ENCODE peak calls at places on chromosomes 16 and 17, in nine cellular contexts. V is mucosa of descending colon, P is left lung, S is AG10803, L is uterus, H is PC-3, N is OCI-LY7, U is fibroblast of mammary gland, I is mesothelial cell of epicardium. X is an unnamed sample.
A peak's percentile ranks its signal among the peaks of the same experiment; 100 is the strongest.

GRCh38 chr16:67268136-67268579 is 11.2 kb upstream of the PLEKHG4 start:
- DNase-seq in V (peak; percentile 60), P (no peak), S (peak; percentile 93), L (no peak), H (peak; percentile 54), N (no peak), U (peak; percentile 96), I (no peak), X (no peak)

GRCh38 chr17:40290629-40291296 is 3.1 kb downstream of the CDC6 start:
- DNase-seq in V (no peak), P (no peak), S (peak; percentile 95), L (no peak), H (peak; percentile 76), N (peak; percentile 71), U (peak; percentile 93), I (no peak), X (no peak)

GRCh38 chr16:10728035-10728462 is 15.6 kb upstream of the NUBP1 start:
- DNase-seq in V (no peak), P (no peak), S (peak; percentile 36), L (no peak), H (no peak), N (no peak), U (no peak), I (no peak), X (no peak)

GRCh38 chr16:81629896-81630631 is 149.0 kb upstream of the PLCG2 start:
- DNase-seq in V (no peak), P (peak; percentile 65), S (no peak), L (no peak), H (no peak), N (no peak), U (no peak), I (no peak), X (no peak)

GRCh38 chr16:17511340-17511739 is 40.6 kb upstream of the XYLT1 start:
- DNase-seq in V (no peak), P (no peak), S (peak; percentile 96), L (no peak), H (no peak), N (no peak), U (peak; percentile 96), I (no peak), X (no peak)

GRCh38 chr17:75913537-75914210 is 9.0 kb upstream of the MRPL38 start:
- DNase-seq in V (no peak), P (no peak), S (no peak), L (no peak), H (no peak), N (no peak), U (no peak), I (no peak), X (no peak)

GRCh38 chr16:23518435-23518891 is 8.2 kb upstream of the GGA2 start:
- DNase-seq in V (no peak), P (no peak), S (no peak), L (no peak), H (peak; percentile 40), N (peak; percentile 96), U (no peak), I (no peak), X (no peak)

GRCh38 chr17:29215717-29216116 is 30.9 kb upstream of the CRYBA1 start:
- DNase-seq in V (no peak), P (no peak), S (peak; percentile 33), L (no peak), H (peak; percentile 27), N (no peak), U (peak; percentile 65), I (no peak), X (no peak)

GRCh38 chr17:8125947-8126305 is 2.0 kb upstream of the HES7 start:
- DNase-seq in V (peak; percentile 68), P (peak; percentile 79), S (no peak), L (no peak), H (peak; percentile 22), N (peak; percentile 51), U (no peak), I (no peak), X (no peak)

GRCh38 chr16:70444249-70445063 is 5.6 kb upstream of the ST3GAL2 start:
- DNase-seq in V (no peak), P (no peak), S (peak; percentile 53), L (no peak), H (no peak), N (no peak), U (no peak), I (no peak), X (no peak)

GRCh38 chr16:77905356-77905920 is 116.9 kb upstream of the CLEC3A start:
- DNase-seq in V (no peak), P (no peak), S (no peak), L (no peak), H (no peak), N (no peak), U (no peak), I (no peak), X (no peak)

GRCh38 chr17:691423-691822 is 23.2 kb downstream of the VPS53 start:
- DNase-seq in V (no peak), P (no peak), S (peak; percentile 85), L (no peak), H (peak; percentile 57), N (no peak), U (peak; percentile 65), I (no peak), X (no peak)

GRCh38 chr17:82939213-82940030 is 99.6 kb upstream of the ZNF750 start:
- DNase-seq in V (peak; percentile 32), P (peak; percentile 76), S (no peak), L (peak; percentile 10), H (no peak), N (no peak), U (no peak), I (no peak), X (no peak)

GRCh38 chr16:53840472-53840871 is 136.5 kb downstream of the FTO start:
- DNase-seq in V (no peak), P (no peak), S (no peak), L (no peak), H (no peak), N (no peak), U (no peak), I (no peak), X (no peak)

GRCh38 chr16:74635303-74635702 is 28.4 kb upstream of the GLG1 start:
- DNase-seq in V (no peak), P (no peak), S (no peak), L (no peak), H (no peak), N (no peak), U (no peak), I (no peak), X (no peak)

GRCh38 chr16:13936596-13937081 is 16.7 kb downstream of the ERCC4 start:
- DNase-seq in V (no peak), P (no peak), S (peak; percentile 75), L (peak; percentile 38), H (peak; percentile 16), N (no peak), U (peak; percentile 87), I (no peak), X (no peak)

GRCh38 chr17:74522381-74523090 is 8.7 kb downstream of the CD300LB start:
- DNase-seq in V (no peak), P (no peak), S (no peak), L (no peak), H (no peak), N (no peak), U (no peak), I (no peak), X (no peak)

GRCh38 chr17:49521088-49521450 is 26.0 kb downstream of the NGFR start:
- DNase-seq in V (no peak), P (no peak), S (no peak), L (no peak), H (no peak), N (no peak), U (no peak), I (no peak), X (no peak)

GRCh38 chr17:32769846-32770245 is 107.1 kb downstream of the MYO1D start:
- DNase-seq in V (no peak), P (no peak), S (no peak), L (no peak), H (peak; percentile 20), N (no peak), U (peak; percentile 8), I (no peak), X (no peak)
- TF ChIP-seq CTCF in V (no peak), P (no peak), S (no peak), L (no peak), H (peak; percentile 44), N (peak; percentile 58), U (no peak), I (no peak), X (peak; percentile 18)

GRCh38 chr16:51343411-51343810 is 192.3 kb upstream of the SALL1 start:
- DNase-seq in V (no peak), P (no peak), S (no peak), L (no peak), H (no peak), N (no peak), U (peak; percentile 54), I (no peak), X (no peak)

DNA sequence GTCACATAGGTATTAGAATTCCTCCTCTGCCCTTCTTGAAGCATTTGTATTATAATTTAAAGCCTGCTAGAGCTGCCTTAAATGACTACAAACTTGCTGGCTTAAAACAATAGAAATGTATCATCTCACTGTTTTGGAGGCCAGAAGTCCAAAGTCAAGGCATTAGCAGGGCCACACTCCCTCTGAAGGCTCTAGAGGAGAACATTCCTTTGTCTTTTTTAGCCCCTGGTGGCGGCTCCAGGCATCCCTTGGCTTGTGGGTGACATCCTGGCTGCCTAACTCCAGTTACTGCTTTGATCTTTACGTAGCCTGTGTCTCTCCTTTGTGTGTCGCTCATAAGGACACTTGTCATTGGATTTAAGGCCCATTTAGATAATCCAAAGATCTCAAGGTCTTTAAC is 186.6 kb upstream of the SALL1 start:
- DNase-seq in V (no peak), P (no peak), S (no peak), L (no peak), H (no peak), N (no peak), U (no peak), I (no peak), X (no peak)
- TF ChIP-seq CTCF in V (no peak), P (no peak), S (peak; percentile 31), L (no peak), H (no peak), N (no peak), U (no peak), I (no peak), X (no peak)

DNA sequence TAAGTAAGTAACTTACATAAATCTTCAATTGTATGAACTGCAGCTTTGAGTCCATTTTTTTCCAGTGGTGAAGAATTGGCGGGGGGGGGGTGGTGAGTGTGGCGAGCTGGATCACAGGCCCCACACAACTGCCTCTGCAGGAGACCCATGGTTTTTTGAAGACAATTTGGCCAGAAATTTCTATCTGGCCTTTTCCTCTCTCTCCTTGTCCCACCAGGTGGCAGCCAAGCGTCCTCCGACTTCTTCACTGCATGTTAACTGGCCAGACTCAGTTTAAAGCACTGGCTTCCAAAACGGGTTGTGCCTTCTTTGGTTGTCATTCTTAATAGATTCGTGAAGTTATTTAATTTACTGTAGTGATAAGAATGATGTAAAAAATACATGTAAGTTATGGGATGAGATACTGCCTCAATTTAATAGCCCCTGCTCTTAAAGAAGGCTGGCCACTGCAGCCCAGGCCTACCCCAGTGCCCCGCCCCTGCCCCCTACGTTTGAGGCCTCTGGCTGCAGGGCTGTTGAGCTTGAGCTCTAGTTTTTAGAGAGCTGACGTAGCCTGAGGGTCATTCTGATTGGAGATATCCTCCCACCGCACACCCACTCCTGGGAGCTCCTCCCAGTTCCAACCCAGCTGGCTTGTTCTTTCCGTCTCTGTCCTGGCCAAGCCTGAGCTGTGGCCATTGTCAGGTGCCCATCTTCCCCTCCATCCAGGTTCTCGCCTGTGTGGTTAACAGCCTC is 36.4 kb downstream of the AKAP1 start:
- DNase-seq in V (no peak), P (no peak), S (peak; percentile 37), L (no peak), H (peak; percentile 63), N (peak; percentile 54), U (peak; percentile 35), I (no peak), X (no peak)
- TF ChIP-seq CTCF in V (no peak), P (no peak), S (peak; percentile 71), L (peak; percentile 29), H (peak; percentile 77), N (peak; percentile 74), U (peak; percentile 55), I (peak; percentile 57), X (peak; percentile 60)

GRCh38 chr16:87930456-87930855 is 5.9 kb downstream of the CA5A start:
- DNase-seq in V (no peak), P (no peak), S (no peak), L (no peak), H (no peak), N (peak; percentile 41), U (no peak), I (no peak), X (no peak)
- TF ChIP-seq CTCF in V (no peak), P (no peak), S (peak; percentile 39), L (no peak), H (peak; percentile 33), N (peak; percentile 66), U (peak; percentile 9), I (peak; percentile 11), X (peak; percentile 40)

X was measured in D721Med.